ENCODE peak calls at places on chromosomes 3 and 15, in five cellular contexts. U, L, F, V and X are unnamed samples.

GRCh38 chr3:197364410-197365071 is 66.1 kb upstream of the DLG1 start:
- DNase-seq in F (no peak), V (no peak), U (no peak), L (no peak), X (no peak)

GRCh38 chr3:55296035-55296434 is 191.1 kb downstream of the WNT5A start:
- DNase-seq in V (no peak), L (no peak), F (no peak), U (no peak), X (no peak)

GRCh38 chr3:37114251-37115145 is 59.9 kb downstream of the LRRFIP2 start:
- DNase-seq in F (no peak), U (peak; percentile 77), V (no peak), L (no peak), X (no peak)

GRCh38 chr3:60146121-60146520 is 1096.3 kb upstream of the CFAP20DC start:
- DNase-seq in V (no peak), L (no peak), U (no peak), F (no peak), X (no peak)

GRCh38 chr3:52218026-52218425 is 7.4 kb downstream of the TLR9 start:
- DNase-seq in L (no peak), F (no peak), V (no peak), U (no peak), X (no peak)

GRCh38 chr3:148173836-148174235 is 523.9 kb upstream of the AGTR1 start:
- DNase-seq in F (no peak), V (no peak), U (no peak), L (no peak), X (no peak)

GRCh38 chr3:98058244-98058960 is 23.3 kb upstream of the GABRR3 start:
- DNase-seq in U (no peak), F (no peak), V (no peak), L (no peak), X (no peak)

GRCh38 chr3:100271522-100271921 is 10.7 kb downstream of the TBC1D23 start:
- DNase-seq in U (no peak), V (no peak), L (no peak), F (no peak), X (no peak)

GRCh38 chr3:149382091-149382467 is 4.6 kb upstream of the TM4SF1 start:
- DNase-seq in U (peak; percentile 63), L (no peak), V (no peak), F (no peak), X (no peak)
- TF ChIP-seq CTCF in U (no peak), L (no peak), V (no peak), F (no peak), X (no peak)

GRCh38 chr3:157888040-157888439 is 218.2 kb downstream of the SHOX2 start:
- DNase-seq in U (no peak), L (no peak), V (no peak), F (no peak), X (no peak)
- TF ChIP-seq CTCF in U (no peak), L (no peak), V (no peak), F (no peak), X (peak; percentile 12)

GRCh38 chr3:127476936-127477335 is 113.6 kb downstream of the TPRA1 start:
- DNase-seq in V (no peak), L (no peak), F (no peak), U (no peak), X (no peak)

GRCh38 chr3:127475975-127476374 is 114.6 kb downstream of the TPRA1 start:
- DNase-seq in L (no peak), F (no peak), U (no peak), V (no peak), X (no peak)

GRCh38 chr3:127472506-127472905 is 118.0 kb downstream of the TPRA1 start:
- DNase-seq in U (no peak), L (no peak), F (no peak), V (no peak), X (no peak)

GRCh38 chr3:127475364-127475763 is 115.2 kb downstream of the TPRA1 start:
- DNase-seq in L (no peak), U (no peak), F (no peak), V (no peak), X (no peak)

DNA sequence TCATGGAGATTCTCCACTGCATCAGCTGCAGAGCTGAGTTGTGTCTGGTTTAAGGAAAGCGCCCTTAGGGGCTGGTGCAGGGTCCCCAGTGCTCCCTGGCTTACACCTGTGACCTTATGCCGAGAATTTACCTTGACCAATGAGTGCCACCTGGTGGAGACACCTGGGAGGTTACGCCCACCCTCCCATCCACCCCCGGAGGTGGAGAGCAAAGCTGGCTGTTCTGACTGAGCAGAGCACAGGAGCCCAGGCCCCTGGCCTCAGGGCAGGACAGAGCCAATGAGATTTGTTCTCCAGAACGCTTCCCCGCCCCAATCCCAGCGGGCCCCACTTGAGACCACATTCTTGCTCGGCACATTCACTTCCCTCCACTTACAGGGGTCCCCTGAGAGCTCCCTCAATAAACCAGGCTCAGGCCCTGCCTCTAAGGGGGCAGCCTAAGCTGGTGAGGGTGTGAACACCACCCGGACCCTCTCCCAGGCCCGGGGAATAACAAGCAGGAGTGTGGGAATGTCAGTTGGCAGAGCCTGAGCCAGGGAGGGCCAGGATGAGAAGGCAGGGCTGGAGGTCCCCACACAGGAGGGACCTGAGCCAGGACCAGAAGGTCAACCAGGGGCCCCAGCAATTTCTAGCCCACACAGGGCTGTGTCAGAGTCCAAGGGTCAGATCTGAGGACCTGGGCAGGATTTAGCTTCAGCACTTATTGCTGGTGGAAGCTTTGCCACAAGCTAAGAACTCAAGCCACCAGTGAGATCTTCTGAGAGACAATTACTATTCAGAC is 117.1 kb downstream of the TPRA1 start:
- DNase-seq in F (no peak), V (no peak), U (no peak), L (no peak), X (peak; percentile 41)
- TF ChIP-seq CTCF in F (no peak), V (no peak), U (no peak), L (peak; percentile 5), X (peak; percentile 65)

DNA sequence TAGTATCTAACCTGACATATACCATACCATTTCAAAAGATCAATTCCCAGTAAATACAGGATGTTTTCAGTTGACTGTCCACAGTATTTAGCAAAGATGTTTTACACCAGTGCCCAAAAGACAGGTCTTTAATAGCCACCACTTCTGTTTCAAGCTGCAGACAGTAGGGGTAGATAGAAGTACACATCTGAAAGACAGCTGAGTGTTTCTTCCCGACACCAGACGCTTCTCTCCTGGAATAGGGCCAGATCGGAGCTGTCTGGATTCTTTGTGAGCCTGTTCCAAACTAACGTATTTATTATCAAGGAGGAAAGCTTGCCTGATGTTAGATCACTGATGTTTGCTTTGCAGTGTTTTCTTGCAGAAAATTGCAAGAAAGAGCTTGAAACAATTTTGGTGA is 136.1 kb upstream of the RBMS3 start:
- DNase-seq in V (peak; percentile 23), U (peak; percentile 34), L (no peak), F (no peak), X (no peak)
- TF ChIP-seq CTCF in V (no peak), U (peak; percentile 45), L (no peak), F (no peak), X (no peak)

GRCh38 chr3:109346770-109347295 is 9.5 kb upstream of the DPPA4 start:
- DNase-seq in U (no peak), L (no peak), F (no peak), V (no peak), X (no peak)

GRCh38 chr3:109351231-109351630 is 13.9 kb upstream of the DPPA4 start:
- DNase-seq in F (no peak), V (no peak), L (no peak), U (no peak), X (no peak)

GRCh38 chr3:109346099-109346498 is 8.8 kb upstream of the DPPA4 start:
- DNase-seq in V (no peak), L (no peak), F (no peak), U (no peak), X (no peak)
- TF ChIP-seq CTCF in V (no peak), L (no peak), F (no peak), U (no peak), X (no peak)

DNA sequence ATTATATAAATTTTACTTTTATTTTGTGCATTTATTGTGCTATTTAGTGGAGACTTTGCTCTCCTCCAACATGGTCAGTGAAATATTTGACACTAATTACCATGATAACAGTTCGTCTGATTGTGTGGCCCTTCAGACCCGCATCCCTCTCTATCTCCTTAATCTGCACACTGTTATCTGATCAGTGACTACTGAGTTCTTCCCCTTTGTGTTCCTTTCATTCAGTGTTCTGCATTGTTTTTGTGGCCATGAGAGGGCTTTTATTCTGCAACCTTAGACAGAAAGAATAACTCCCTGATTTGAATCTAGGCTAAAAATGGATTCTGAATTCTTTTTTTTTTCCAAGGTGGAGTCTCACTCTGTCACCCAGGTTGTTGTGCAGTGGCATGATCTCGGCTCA is 11.9 kb upstream of the FMN1 start:
- DNase-seq in U (no peak), F (no peak), V (no peak), L (no peak), X (no peak)
- TF ChIP-seq CTCF in U (no peak), F (no peak), V (no peak), L (no peak), X (no peak)

GRCh38 chr3:64187065-64187959 is 38.0 kb downstream of the PRICKLE2 start:
- DNase-seq in L (peak; percentile 80), F (no peak), U (peak; percentile 95), V (peak; percentile 83), X (no peak)
- TF ChIP-seq CTCF in L (peak; percentile 33), F (no peak), U (no peak), V (no peak), X (no peak)

DNA sequence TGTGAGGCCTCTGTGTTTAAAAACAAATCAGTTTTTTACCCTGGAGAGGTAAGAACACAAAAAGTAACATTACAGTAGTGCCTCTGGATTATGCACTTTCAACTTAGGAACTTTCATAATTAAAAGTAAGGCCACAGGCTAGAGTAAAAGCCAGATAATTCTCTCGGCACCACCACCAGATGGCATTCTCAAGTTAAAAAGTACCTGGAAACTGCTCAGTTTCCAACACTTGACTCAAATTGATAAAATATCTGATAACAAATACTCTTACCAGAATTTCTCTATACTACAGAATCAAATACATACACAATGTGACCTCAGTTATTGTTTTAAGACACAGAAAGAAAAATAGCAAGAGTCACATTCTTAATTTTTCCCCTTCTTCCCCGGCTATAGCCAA is 19.9 kb downstream of the SPICE1 start:
- DNase-seq in F (no peak), L (peak; percentile 38), V (no peak), U (no peak), X (no peak)
- TF ChIP-seq CTCF in F (peak; percentile 44), L (peak; percentile 55), V (peak; percentile 25), U (peak; percentile 53), X (peak; percentile 54)